ENCODE peak calls at places on chromosomes 4 and X, in five cellular contexts. L is AG10803; N is tibial artery; X is CD4-positive, CD25-positive, alpha-beta regulatory T cell; O is cardiac muscle cell. A is an unnamed sample.

GRCh38 chr4:47122592-47123291 is 91.4 kb downstream of the GABRB1 start:
- DNase-seq in L (peak; percentile 54), O (peak; percentile 78), N (peak; percentile 59), X (peak; percentile 28), A (peak; percentile 21)

GRCh38 chrX:18406531-18407266 is 18.7 kb upstream of the CDKL5 start:
- DNase-seq in X (no peak), O (no peak), N (no peak), L (peak; percentile 56), A (no peak)

GRCh38 chr4:99430106-99430505 is 5.0 kb downstream of the ADH7 start:
- DNase-seq in L (no peak), X (no peak), O (no peak), N (no peak), A (no peak)

GRCh38 chrX:131861088-131861787 is 161.9 kb upstream of the STK26 start:
- DNase-seq in N (no peak), L (no peak), X (no peak), O (no peak), A (no peak)

GRCh38 chrX:119194631-119195030 is 41.5 kb upstream of the PGRMC1 start:
- DNase-seq in L (peak; percentile 48), X (no peak), N (no peak), O (peak; percentile 19), A (no peak)

GRCh38 chrX:15930585-15930984 is 76.0 kb upstream of the AP1S2 start:
- DNase-seq in X (no peak), O (peak; percentile 29), N (no peak), L (peak; percentile 72), A (peak; percentile 24)

GRCh38 chr4:181661090-181661489 is 582.1 kb upstream of the TENM3 start:
- DNase-seq in O (no peak), N (no peak), X (no peak), L (peak; percentile 87), A (no peak)

GRCh38 chr4:86250616-86251015 is 109.2 kb downstream of the MAPK10 start:
- DNase-seq in N (no peak), O (no peak), X (no peak), L (peak; percentile 56), A (no peak)

GRCh38 chr4:153220709-153221367 is 16.6 kb downstream of the TRIM2 start:
- DNase-seq in X (no peak), O (no peak), N (no peak), L (no peak), A (no peak)

GRCh38 chr4:128769011-128769410 is 40.5 kb upstream of the JADE1 start:
- DNase-seq in N (no peak), X (no peak), O (no peak), L (no peak), A (no peak)

GRCh38 chr4:102717448-102718092 is 43.2 kb downstream of the MANBA start:
- DNase-seq in N (no peak), X (no peak), L (no peak), O (no peak), A (no peak)

GRCh38 chrX:132480581-132481203 is 8.1 kb downstream of the MBNL3 start:
- DNase-seq in N (no peak), X (peak; percentile 48), L (peak; percentile 91), O (peak; percentile 22), A (peak; percentile 48)

GRCh38 chrX:67604979-67605703 is 61.3 kb downstream of the AR start:
- DNase-seq in L (peak; percentile 97), X (no peak), N (no peak), O (no peak), A (no peak)

GRCh38 chr4:10806993-10807645 is 122.6 kb upstream of the CLNK start:
- DNase-seq in X (no peak), O (no peak), N (no peak), L (no peak), A (no peak)

GRCh38 chrX:125436855-125437254 is 117.2 kb downstream of the TEX13C start:
- DNase-seq in L (no peak), O (peak; percentile 47), N (no peak), X (no peak), A (no peak)

GRCh38 chr4:39587881-39588280 is 50.8 kb downstream of the SMIM14 start:
- DNase-seq in X (no peak), O (no peak), L (peak; percentile 36), N (no peak), A (no peak)

GRCh38 chr4:106444557-106444956 is 76.0 kb upstream of the GIMD1 start:
- DNase-seq in L (peak; percentile 81), O (no peak), X (no peak), N (no peak), A (no peak)

GRCh38 chr4:89303177-89303576 is 4.4 kb downstream of the GPRIN3 start:
- DNase-seq in X (peak; percentile 80), L (no peak), N (no peak), O (no peak), A (no peak)

GRCh38 chr4:101853691-101854090 is 63.2 kb downstream of the BANK1 start:
- DNase-seq in X (no peak), L (peak; percentile 81), O (no peak), N (no peak), A (no peak)

GRCh38 chr4:110231869-110232268 is 33.5 kb upstream of the ELOVL6 start:
- DNase-seq in L (no peak), N (no peak), O (no peak), X (no peak), A (no peak)

GRCh38 chrX:154738013-154738738 is 12.7 kb downstream of the GAB3 start:
- DNase-seq in L (peak; percentile 79), X (no peak), N (no peak), O (no peak), A (no peak)

GRCh38 chr4:4673070-4673469 is 131.2 kb upstream of the STX18 start:
- DNase-seq in X (no peak), O (peak; percentile 66), L (peak; percentile 66), N (no peak), A (no peak)

GRCh38 chr4:37995981-37996770 is 36.0 kb downstream of the PTTG2 start:
- DNase-seq in O (no peak), X (no peak), N (no peak), L (no peak), A (no peak)

GRCh38 chr4:14091966-14092365 is 464.4 kb upstream of the BOD1L1 start:
- DNase-seq in X (no peak), N (no peak), O (no peak), L (peak; percentile 8), A (no peak)

GRCh38 chrX:123976671-123977316 is 15.3 kb downstream of the STAG2 start:
- DNase-seq in N (no peak), L (peak; percentile 37), O (no peak), X (peak; percentile 22), A (no peak)

GRCh38 chrX:11754958-11755645 is 2.9 kb upstream of the MSL3 start:
- DNase-seq in X (no peak), O (no peak), N (no peak), L (no peak), A (no peak)

GRCh38 chrX:112774142-112774541 is 66.5 kb downstream of the AMOT start:
- DNase-seq in N (no peak), L (no peak), X (no peak), O (no peak), A (no peak)
- H3K4me3 ChIP-seq in N (no peak overlapping the region), L (no peak overlapping the region), X (no peak overlapping the region), O (no peak overlapping the region), A (no peak overlapping the region)

DNA sequence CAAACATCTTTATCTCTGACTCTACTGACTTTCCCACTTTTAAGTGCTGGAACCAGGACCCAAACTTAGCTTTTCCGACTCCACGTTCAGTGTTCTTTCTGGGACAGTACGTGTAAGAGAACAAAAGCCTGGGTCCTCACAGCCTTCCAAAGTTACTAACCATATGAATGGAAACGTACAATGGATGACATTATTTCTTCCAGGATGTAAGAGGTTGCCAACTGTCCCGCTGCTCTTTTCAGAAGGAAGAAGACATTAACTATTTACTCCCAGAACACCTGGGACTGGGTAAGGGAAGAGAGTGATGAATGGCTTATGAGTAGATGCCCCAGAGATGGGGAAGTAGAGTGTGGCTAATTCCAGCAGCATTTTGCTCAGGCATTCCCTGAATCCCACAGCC is 114.7 kb downstream of the TRAPPC11 start:
- DNase-seq in L (no peak), N (no peak), O (no peak), X (no peak), A (no peak)
- H3K4me3 ChIP-seq in L (no peak overlapping the region), N (no peak overlapping the region), O (no peak overlapping the region), X (no peak overlapping the region), A (no peak overlapping the region)

DNA sequence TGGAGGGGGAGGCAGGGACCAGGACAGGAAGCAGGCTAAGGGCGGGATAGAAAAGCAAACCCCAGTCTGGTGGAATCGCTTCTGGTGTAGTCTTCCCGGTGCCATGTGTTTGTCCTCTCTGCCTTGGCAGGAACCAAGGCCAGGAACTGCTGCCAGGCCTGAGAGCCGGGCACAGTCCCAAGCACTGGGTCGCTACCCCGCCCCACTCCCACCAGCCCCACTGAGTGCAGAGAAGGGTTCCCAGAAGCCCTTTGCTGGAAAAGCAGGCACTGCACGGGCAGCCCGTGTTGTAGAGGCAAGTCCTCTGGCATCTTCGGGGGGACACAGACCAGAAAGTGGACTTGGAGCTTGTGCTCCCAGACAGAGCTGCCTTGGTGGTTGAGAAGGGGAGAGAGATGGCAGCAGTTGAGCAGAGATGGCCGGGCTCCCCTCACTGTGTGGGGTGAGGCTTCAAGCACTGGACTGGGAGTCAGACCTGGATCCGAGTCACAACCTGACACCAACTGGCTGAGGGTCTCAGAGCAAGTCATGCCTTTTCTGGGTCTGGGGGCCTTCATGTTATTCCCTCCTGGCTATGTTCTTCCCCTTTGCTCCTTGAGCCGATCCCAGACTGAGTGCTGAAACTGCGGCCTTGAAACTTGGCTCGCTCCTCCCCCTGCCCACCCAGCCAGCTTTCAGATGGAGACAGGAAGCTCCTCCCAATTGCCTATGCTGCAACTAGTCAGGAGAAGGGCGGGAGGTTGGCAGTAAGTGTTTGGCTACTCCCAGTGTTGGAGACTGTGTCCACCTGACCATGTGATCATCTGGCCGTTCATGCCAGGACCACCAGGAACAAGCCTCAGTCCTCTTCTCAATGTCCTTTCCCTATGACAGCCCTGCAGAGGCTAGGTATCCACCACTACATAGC is 59.7 kb upstream of the MTM1 start:
- DNase-seq in X (no peak), O (no peak), N (peak; percentile 91), L (peak; percentile 42), A (no peak)
- H3K4me3 ChIP-seq in X (no peak overlapping the region), O (no peak overlapping the region), N (peak overlapping the region; percentile 36), L (no peak overlapping the region), A (no peak overlapping the region)

DNA sequence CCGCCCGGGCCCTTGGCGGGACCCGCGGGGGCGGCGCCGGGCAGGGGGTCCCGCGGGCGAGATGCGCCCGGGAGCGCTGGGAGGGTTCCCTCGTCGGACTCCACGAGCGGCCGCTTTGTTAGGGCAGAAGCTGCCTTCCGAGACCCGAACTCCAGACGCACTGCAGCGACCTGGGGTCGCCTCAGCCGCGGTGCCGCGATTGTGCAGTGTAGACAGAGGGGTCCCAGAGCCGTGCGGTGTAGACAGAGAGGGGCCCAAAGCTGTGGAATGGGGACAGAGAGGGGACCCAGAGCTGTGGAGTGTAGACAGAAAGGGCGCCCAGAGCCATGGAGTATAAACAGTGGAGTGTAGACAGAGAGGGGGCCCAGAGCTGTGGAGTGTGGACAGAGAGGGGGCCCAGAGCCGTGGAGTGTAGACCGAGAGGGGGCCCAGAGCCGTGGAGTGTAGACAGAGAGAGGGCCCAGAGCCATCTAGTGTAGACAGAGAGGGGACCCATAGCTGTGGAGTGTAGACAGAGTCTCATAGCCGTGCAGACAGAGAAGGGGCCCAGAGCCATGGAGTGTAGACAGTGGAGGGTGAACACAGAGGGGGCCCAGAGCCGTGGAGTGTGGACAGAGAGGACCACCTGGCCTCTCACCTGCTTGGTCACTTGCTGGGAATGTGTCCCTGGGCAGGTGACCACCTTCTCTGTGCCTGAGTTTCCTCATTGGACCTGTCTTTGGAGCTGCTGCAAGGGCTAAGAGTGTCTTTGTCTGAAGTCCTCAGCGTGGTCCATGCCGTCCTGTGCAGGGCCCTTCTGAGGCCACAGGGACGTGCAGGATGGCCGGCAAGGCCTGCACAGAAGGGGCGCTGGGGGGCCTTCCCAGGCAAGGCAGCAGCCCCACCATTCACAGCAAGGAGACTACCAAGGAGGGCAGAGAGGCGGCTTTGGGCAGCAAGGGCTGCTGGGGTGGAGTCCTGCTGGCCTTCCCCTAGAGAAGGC is 880 bp downstream of the RGS12 start:
- DNase-seq in X (no peak), O (no peak), N (no peak), L (no peak), A (no peak)
- H3K4me3 ChIP-seq in X (peak overlapping the region; percentile 7), O (peak overlapping the region; percentile 54), N (peak overlapping the region; percentile 82), L (peak overlapping the region; percentile 78), A (peak overlapping the region; percentile 14)